ENCODE peak calls at places on chromosomes 16 and 17, in six cellular contexts. One of them, this sample, is unnamed.

GRCh38 chr17:19979917-19980770 is 2.5 kb upstream of the AKAP10 start:
- DNase-seq in upper lobe of left lung: no peak
- DNase-seq in Panc1: no peak
- DNase-seq in transverse colon: peak; percentile 13
- DNase-seq in stomach: no peak
- DNase-seq in H1: no peak
- DNase-seq in this sample: peak; percentile 12

GRCh38 chr16:64345142-64345541 is 776.7 kb downstream of the CDH11 start:
- DNase-seq in upper lobe of left lung: no peak
- DNase-seq in Panc1: no peak
- DNase-seq in transverse colon: no peak
- DNase-seq in stomach: no peak
- DNase-seq in H1: no peak
- DNase-seq in this sample: no peak

GRCh38 chr17:76335716-76336381 is 17.9 kb downstream of the PRPSAP1 start:
- DNase-seq in upper lobe of left lung: no peak
- DNase-seq in Panc1: no peak
- DNase-seq in transverse colon: no peak
- DNase-seq in stomach: no peak
- DNase-seq in H1: no peak
- DNase-seq in this sample: no peak

GRCh38 chr16:84700518-84701277 is 898 bp downstream of the USP10 start:
- DNase-seq in upper lobe of left lung: peak; percentile 42
- DNase-seq in Panc1: no peak
- DNase-seq in transverse colon: peak; percentile 44
- DNase-seq in stomach: no peak
- DNase-seq in H1: no peak
- DNase-seq in this sample: peak; percentile 47

GRCh38 chr17:59067756-59068155 is 38.9 kb downstream of the TRIM37 start:
- DNase-seq in upper lobe of left lung: no peak
- DNase-seq in Panc1: no peak
- DNase-seq in transverse colon: no peak
- DNase-seq in stomach: no peak
- DNase-seq in H1: no peak
- DNase-seq in this sample: no peak

GRCh38 chr16:22694887-22695382 is 119.0 kb upstream of the HS3ST2 start:
- DNase-seq in upper lobe of left lung: no peak
- DNase-seq in Panc1: no peak
- DNase-seq in transverse colon: peak; percentile 22
- DNase-seq in stomach: no peak
- DNase-seq in H1: no peak
- DNase-seq in this sample: no peak

GRCh38 chr17:3960764-3961163 is 3.5 kb downstream of the ATP2A3 start:
- DNase-seq in upper lobe of left lung: peak; percentile 73
- DNase-seq in Panc1: no peak
- DNase-seq in transverse colon: peak; percentile 44
- DNase-seq in stomach: no peak
- DNase-seq in H1: no peak
- DNase-seq in this sample: no peak

GRCh38 chr17:48545022-48545376 is at the start of gene HOXB2:
- DNase-seq in upper lobe of left lung: no peak
- DNase-seq in Panc1: no peak
- DNase-seq in transverse colon: no peak
- DNase-seq in stomach: no peak
- DNase-seq in H1: no peak
- DNase-seq in this sample: peak; percentile 49

GRCh38 chr16:82311528-82311927 is 141.5 kb upstream of the MPHOSPH6 start:
- DNase-seq in upper lobe of left lung: no peak
- DNase-seq in Panc1: no peak
- DNase-seq in transverse colon: no peak
- DNase-seq in stomach: no peak
- DNase-seq in H1: no peak
- DNase-seq in this sample: no peak

GRCh38 chr17:8871081-8871581 is 3.7 kb upstream of the PIK3R6 start:
- DNase-seq in upper lobe of left lung: no peak
- DNase-seq in Panc1: no peak
- DNase-seq in transverse colon: no peak
- DNase-seq in stomach: no peak
- DNase-seq in H1: no peak
- DNase-seq in this sample: no peak

GRCh38 chr17:8868092-8868491 is 618 bp upstream of the PIK3R6 start:
- DNase-seq in upper lobe of left lung: no peak
- DNase-seq in Panc1: no peak
- DNase-seq in transverse colon: no peak
- DNase-seq in stomach: no peak
- DNase-seq in H1: no peak
- DNase-seq in this sample: no peak

GRCh38 chr17:8870406-8871040 is 3.0 kb upstream of the PIK3R6 start:
- DNase-seq in upper lobe of left lung: no peak
- DNase-seq in Panc1: no peak
- DNase-seq in transverse colon: no peak
- DNase-seq in stomach: no peak
- DNase-seq in H1: no peak
- DNase-seq in this sample: no peak

GRCh38 chr17:8868529-8868951 is 1.1 kb upstream of the PIK3R6 start:
- DNase-seq in upper lobe of left lung: no peak
- DNase-seq in Panc1: no peak
- DNase-seq in transverse colon: no peak
- DNase-seq in stomach: no peak
- DNase-seq in H1: no peak
- DNase-seq in this sample: no peak

DNA sequence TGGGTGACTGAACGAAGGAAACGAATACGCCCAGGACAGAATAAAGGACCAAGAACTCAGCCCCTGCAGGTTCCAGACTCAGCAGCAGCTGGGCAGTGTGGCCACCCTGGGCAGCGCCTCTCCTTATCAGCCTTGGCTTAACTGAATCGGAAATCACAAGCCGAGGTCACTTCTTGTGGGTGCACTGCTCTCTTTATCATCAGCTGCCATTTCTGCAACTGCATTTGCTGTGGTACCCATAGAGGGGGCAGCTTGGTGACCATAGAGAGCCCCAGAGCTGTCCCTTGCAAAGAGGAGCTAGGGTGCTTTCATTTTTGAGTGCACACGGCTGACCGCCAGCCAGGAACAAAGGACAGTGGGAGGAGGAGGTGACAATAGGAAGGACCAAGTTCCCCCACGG is 1.9 kb upstream of the PIK3R6 start:
- DNase-seq in upper lobe of left lung: no peak
- DNase-seq in Panc1: no peak
- DNase-seq in transverse colon: no peak
- DNase-seq in stomach: no peak
- DNase-seq in H1: no peak
- DNase-seq in this sample: no peak
- TF ChIP-seq POLR2AphosphoS5 in upper lobe of left lung: no peak
- TF ChIP-seq POLR2AphosphoS5 in Panc1: no peak
- TF ChIP-seq POLR2AphosphoS5 in transverse colon: no peak
- TF ChIP-seq POLR2AphosphoS5 in stomach: no peak
- TF ChIP-seq POLR2AphosphoS5 in H1: no peak
- TF ChIP-seq POLR2AphosphoS5 in this sample: no peak

DNA sequence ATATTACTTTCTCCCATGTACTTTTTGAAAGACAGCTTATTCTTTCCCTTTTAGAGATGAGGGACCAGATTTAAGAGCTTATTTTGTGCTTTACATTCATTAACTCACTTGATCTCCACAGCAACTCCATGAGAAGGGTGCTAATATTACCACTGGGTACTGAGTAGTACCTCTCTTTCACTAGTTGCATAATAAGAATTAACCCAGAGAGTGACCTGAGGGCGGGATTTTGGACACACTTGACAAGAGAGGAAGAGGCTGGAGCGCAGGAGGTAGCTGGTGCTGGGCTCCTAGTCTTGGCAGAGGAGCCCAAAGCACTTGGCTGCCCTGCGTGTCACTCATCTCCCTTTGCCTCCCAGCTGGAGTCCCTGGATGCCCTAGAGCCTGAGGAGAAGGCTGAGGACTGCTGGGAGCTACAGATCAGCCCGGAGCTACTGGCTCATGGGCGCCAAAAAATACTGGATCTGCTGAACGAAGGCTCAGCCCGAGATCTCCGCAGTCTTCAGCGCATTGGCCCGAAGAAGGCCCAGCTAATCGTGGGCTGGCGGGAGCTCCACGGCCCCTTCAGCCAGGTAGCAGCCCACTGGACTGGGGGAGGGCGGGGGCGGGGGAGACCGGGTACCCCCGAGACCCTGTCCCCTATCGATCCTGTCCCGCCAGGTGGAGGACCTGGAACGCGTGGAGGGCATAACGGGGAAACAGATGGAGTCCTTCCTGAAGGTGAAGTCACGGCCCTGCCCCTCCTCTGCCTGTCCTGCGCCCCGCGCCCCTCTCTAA is 1.7 kb upstream of the MAZ start:
- DNase-seq in upper lobe of left lung: peak; percentile 81
- DNase-seq in Panc1: no peak
- DNase-seq in transverse colon: peak; percentile 37
- DNase-seq in stomach: peak; percentile 39
- DNase-seq in H1: no peak
- DNase-seq in this sample: peak; percentile 28
- TF ChIP-seq POLR2AphosphoS5 in upper lobe of left lung: peak; percentile 5
- TF ChIP-seq POLR2AphosphoS5 in Panc1: no peak
- TF ChIP-seq POLR2AphosphoS5 in transverse colon: no peak
- TF ChIP-seq POLR2AphosphoS5 in stomach: no peak
- TF ChIP-seq POLR2AphosphoS5 in H1: no peak
- TF ChIP-seq POLR2AphosphoS5 in this sample: no peak

GRCh38 chr16:68244903-68245853 is at the start of gene PLA2G15:
- DNase-seq in upper lobe of left lung: peak; percentile 94
- DNase-seq in Panc1: no peak
- DNase-seq in transverse colon: peak; percentile 98
- DNase-seq in stomach: peak; percentile 96
- DNase-seq in H1: peak; percentile 70
- DNase-seq in this sample: peak; percentile 97
- TF ChIP-seq POLR2AphosphoS5 in upper lobe of left lung: peak; percentile 74
- TF ChIP-seq POLR2AphosphoS5 in Panc1: peak; percentile 63
- TF ChIP-seq POLR2AphosphoS5 in transverse colon: peak; percentile 82
- TF ChIP-seq POLR2AphosphoS5 in stomach: peak; percentile 62
- TF ChIP-seq POLR2AphosphoS5 in H1: no peak
- TF ChIP-seq POLR2AphosphoS5 in this sample: peak; percentile 88

DNA sequence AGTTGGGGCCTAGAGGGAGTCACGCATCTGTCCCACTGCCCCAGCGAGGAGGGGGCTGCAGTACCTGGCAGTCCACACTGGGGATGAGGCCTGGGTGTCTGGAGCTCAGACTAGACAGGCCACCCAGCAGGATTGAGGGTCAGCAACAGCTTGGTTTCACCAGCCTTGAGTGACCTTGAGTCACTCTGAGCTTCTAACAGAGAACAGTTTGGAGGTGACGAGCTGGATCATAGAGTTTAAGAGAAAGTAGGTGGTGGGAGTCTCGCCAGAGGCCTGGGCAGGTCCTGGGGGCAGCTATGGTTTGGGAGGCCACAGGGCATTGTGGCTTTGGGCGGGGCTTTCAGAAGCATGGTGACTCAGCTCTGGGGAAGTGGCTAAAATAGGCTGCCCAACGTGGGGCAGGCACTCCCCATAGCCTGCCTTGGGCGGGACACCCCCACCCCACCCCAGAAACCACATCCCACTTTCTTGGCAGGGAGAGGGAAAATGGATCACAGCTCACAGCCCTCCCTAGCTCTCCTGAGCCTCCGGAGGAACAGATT is 20.5 kb downstream of the CDC42EP4 start:
- DNase-seq in upper lobe of left lung: peak; percentile 92
- DNase-seq in Panc1: no peak
- DNase-seq in transverse colon: peak; percentile 76
- DNase-seq in stomach: peak; percentile 73
- DNase-seq in H1: no peak
- DNase-seq in this sample: no peak
- TF ChIP-seq POLR2AphosphoS5 in upper lobe of left lung: peak; percentile 31
- TF ChIP-seq POLR2AphosphoS5 in Panc1: no peak
- TF ChIP-seq POLR2AphosphoS5 in transverse colon: no peak
- TF ChIP-seq POLR2AphosphoS5 in stomach: peak; percentile 44
- TF ChIP-seq POLR2AphosphoS5 in H1: no peak
- TF ChIP-seq POLR2AphosphoS5 in this sample: no peak

DNA sequence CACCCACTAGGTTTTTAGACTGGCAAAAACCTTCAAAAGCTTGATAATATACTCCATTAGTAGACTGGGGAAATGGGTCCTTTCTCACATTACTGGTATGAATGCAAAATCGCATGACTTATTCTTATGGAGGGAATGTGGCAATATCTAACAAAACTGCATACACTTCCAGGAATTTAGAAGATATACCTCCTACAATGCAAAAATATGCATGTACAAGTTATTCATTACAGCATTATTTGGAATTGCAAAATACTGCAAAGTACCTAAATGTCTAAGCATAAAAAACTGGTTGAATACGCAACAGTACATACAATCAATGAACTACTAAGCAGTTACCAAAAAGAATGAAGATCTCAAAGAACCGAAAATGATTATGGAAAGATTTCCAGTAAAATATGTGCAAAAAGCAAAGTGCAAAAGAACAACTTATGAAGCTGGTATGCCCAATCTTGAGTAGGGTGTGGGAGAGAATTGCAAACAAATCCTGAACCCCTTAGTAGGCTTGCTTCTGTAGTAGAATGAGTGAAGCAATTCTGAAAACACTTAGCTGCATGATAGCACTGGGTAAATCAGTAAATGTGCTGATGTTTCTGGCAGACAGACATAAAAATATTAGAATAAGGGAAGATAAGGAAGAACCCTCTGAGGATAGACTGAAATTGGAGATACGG is 180.1 kb downstream of the PARN start:
- DNase-seq in upper lobe of left lung: no peak
- DNase-seq in Panc1: no peak
- DNase-seq in transverse colon: no peak
- DNase-seq in stomach: no peak
- DNase-seq in H1: no peak
- DNase-seq in this sample: no peak
- TF ChIP-seq POLR2AphosphoS5 in upper lobe of left lung: no peak
- TF ChIP-seq POLR2AphosphoS5 in Panc1: no peak
- TF ChIP-seq POLR2AphosphoS5 in transverse colon: no peak
- TF ChIP-seq POLR2AphosphoS5 in stomach: no peak
- TF ChIP-seq POLR2AphosphoS5 in H1: no peak
- TF ChIP-seq POLR2AphosphoS5 in this sample: no peak

GRCh38 chr17:42307362-42307927 is 19.1 kb downstream of the STAT5A start:
- DNase-seq in upper lobe of left lung: no peak
- DNase-seq in Panc1: no peak
- DNase-seq in transverse colon: no peak
- DNase-seq in stomach: no peak
- DNase-seq in H1: no peak
- DNase-seq in this sample: no peak
- TF ChIP-seq POLR2AphosphoS5 in upper lobe of left lung: no peak
- TF ChIP-seq POLR2AphosphoS5 in Panc1: no peak
- TF ChIP-seq POLR2AphosphoS5 in transverse colon: no peak
- TF ChIP-seq POLR2AphosphoS5 in stomach: no peak
- TF ChIP-seq POLR2AphosphoS5 in H1: no peak
- TF ChIP-seq POLR2AphosphoS5 in this sample: no peak

GRCh38 chr17:78736526-78737079 is 45.5 kb downstream of the CYTH1 start:
- DNase-seq in upper lobe of left lung: peak; percentile 99
- DNase-seq in Panc1: peak; percentile 54
- DNase-seq in transverse colon: peak; percentile 94
- DNase-seq in stomach: peak; percentile 94
- DNase-seq in H1: no peak
- DNase-seq in this sample: peak; percentile 58
- TF ChIP-seq POLR2AphosphoS5 in upper lobe of left lung: peak; percentile 86
- TF ChIP-seq POLR2AphosphoS5 in Panc1: peak; percentile 46
- TF ChIP-seq POLR2AphosphoS5 in transverse colon: peak; percentile 94
- TF ChIP-seq POLR2AphosphoS5 in stomach: peak; percentile 85
- TF ChIP-seq POLR2AphosphoS5 in H1: no peak
- TF ChIP-seq POLR2AphosphoS5 in this sample: no peak